ENCODE peak calls at places on chromosomes 3 and 15, in five cellular contexts. I, W, X, Z and T are unnamed samples.

GRCh38 chr3:108234387-108234957 is 12.2 kb upstream of the IFT57 start:
- DNase-seq in I (no peak), W (no peak), X (no peak), Z (no peak), T (no peak)

GRCh38 chr3:183185696-183186095 is 23.2 kb upstream of the LAMP3 start:
- DNase-seq in I (no peak), W (no peak), X (no peak), Z (no peak), T (peak; percentile 42)

GRCh38 chr15:40506964-40507571 is 36.3 kb downstream of the CHST14 start:
- DNase-seq in I (peak; percentile 76), W (peak; percentile 63), X (peak; percentile 78), Z (peak; percentile 90), T (peak; percentile 81)

GRCh38 chr15:58517682-58518525 is 86.1 kb downstream of the LIPC start:
- DNase-seq in I (no peak), W (no peak), X (no peak), Z (no peak), T (no peak)

GRCh38 chr15:65957451-65957850 is 88.2 kb downstream of the RAB11A start:
- DNase-seq in I (no peak), W (no peak), X (no peak), Z (no peak), T (no peak)

GRCh38 chr3:194134757-194135515 is 1.0 kb upstream of the HES1 start:
- DNase-seq in I (peak; percentile 93), W (peak; percentile 71), X (peak; percentile 95), Z (peak; percentile 97), T (peak; percentile 95)

GRCh38 chr3:123092243-123092642 is 25.4 kb downstream of the PDIA5 start:
- DNase-seq in I (no peak), W (no peak), X (no peak), Z (no peak), T (no peak)

GRCh38 chr3:59876533-59877062 is 826.8 kb upstream of the CFAP20DC start:
- DNase-seq in I (no peak), W (no peak), X (no peak), Z (no peak), T (no peak)

GRCh38 chr3:65854606-65855304 is 184.0 kb downstream of the MAGI1 start:
- DNase-seq in I (peak; percentile 66), W (no peak), X (no peak), Z (no peak), T (peak; percentile 47)

GRCh38 chr3:45929042-45929679 is 14.1 kb upstream of the CXCR6 start:
- DNase-seq in I (peak; percentile 47), W (peak; percentile 84), X (no peak), Z (no peak), T (no peak)

GRCh38 chr3:161859057-161859456 is 362.4 kb downstream of the OTOL1 start:
- DNase-seq in I (no peak), W (no peak), X (no peak), Z (no peak), T (no peak)

GRCh38 chr15:31814082-31814481 is 216.2 kb upstream of the CHRNA7 start:
- DNase-seq in I (no peak), W (no peak), X (no peak), Z (no peak), T (no peak)

GRCh38 chr3:193546129-193546528 is 8.6 kb downstream of the ATP13A4 start:
- DNase-seq in I (no peak), W (no peak), X (no peak), Z (no peak), T (no peak)

GRCh38 chr3:195171093-195171873 is 99.7 kb downstream of the XXYLT1 start:
- DNase-seq in I (no peak), W (no peak), X (no peak), Z (no peak), T (no peak)

GRCh38 chr15:92928351-92928750 is 28.2 kb downstream of the CHD2 start:
- DNase-seq in I (no peak), W (no peak), X (no peak), Z (no peak), T (no peak)

GRCh38 chr3:76107935-76108570 is 322.7 kb upstream of the ZNF717 start:
- DNase-seq in I (no peak), W (no peak), X (no peak), Z (no peak), T (peak; percentile 15)

GRCh38 chr3:170585937-170586310 is at the start of gene SLC7A14:
- DNase-seq in I (no peak), W (no peak), X (no peak), Z (peak; percentile 10), T (no peak)

GRCh38 chr3:38651153-38651789 is 1.8 kb upstream of the SCN5A start:
- DNase-seq in I (peak; percentile 74), W (peak; percentile 64), X (peak; percentile 69), Z (peak; percentile 70), T (peak; percentile 73)

GRCh38 chr15:79615754-79616153 is 183.6 kb downstream of the MINAR1 start:
- DNase-seq in I (no peak), W (no peak), X (no peak), Z (no peak), T (no peak)

GRCh38 chr15:74007820-74008371 is 13.4 kb downstream of the PML start:
- DNase-seq in I (no peak), W (no peak), X (no peak), Z (no peak), T (no peak)

GRCh38 chr15:74635228-74635627 is 19.6 kb downstream of the CLK3 start:
- DNase-seq in I (peak; percentile 77), W (peak; percentile 64), X (no peak), Z (peak; percentile 59), T (peak; percentile 74)

GRCh38 chr15:23857028-23857641 is 170.0 kb upstream of the NDN start:
- DNase-seq in I (peak; percentile 50), W (no peak), X (no peak), Z (no peak), T (peak; percentile 40)

GRCh38 chr15:25542648-25543047 is 103.8 kb upstream of the UBE3A start:
- DNase-seq in I (no peak), W (no peak), X (no peak), Z (no peak), T (no peak)

GRCh38 chr3:159150176-159150575 is 348.3 kb downstream of the MFSD1 start:
- DNase-seq in I (no peak), W (no peak), X (no peak), Z (no peak), T (no peak)

GRCh38 chr15:43204016-43204901 is 16.6 kb downstream of the EPB42 start:
- DNase-seq in I (no peak), W (no peak), X (peak; percentile 55), Z (no peak), T (peak; percentile 60)

GRCh38 chr3:76585794-76586392 is 454.0 kb upstream of the ROBO2 start:
- DNase-seq in I (no peak), W (no peak), X (no peak), Z (no peak), T (no peak)

GRCh38 chr15:31262901-31263671 is 63.5 kb upstream of the KLF13 start:
- DNase-seq in I (peak; percentile 57), W (peak; percentile 56), X (peak; percentile 40), Z (no peak), T (no peak)

DNA sequence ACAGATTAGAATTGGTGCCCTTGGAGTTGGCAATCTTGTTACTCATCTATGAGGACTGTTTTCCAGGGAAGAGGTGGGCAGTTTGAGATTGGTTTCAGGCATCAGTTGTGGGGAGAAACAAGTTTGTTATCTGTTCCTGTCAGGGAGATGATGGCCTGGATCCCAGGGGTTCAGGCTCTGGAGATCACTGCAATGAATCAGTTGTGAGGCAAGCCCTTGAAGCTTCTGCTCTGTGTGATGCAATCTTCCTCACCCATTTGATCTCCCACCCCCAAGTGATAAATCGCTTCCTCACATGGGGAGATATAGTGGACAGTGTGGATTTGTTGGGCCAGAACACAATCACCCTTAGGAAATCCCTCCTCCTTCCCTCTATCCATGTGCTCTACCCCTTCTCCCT is 276.6 kb upstream of the LRTM1 start:
- DNase-seq in I (no peak), W (no peak), X (no peak), Z (no peak), T (no peak)
- TF ChIP-seq POLR2A in I (no peak), W (no peak), X (no peak), Z (no peak), T (no peak)

GRCh38 chr3:111956449-111956848 is 22.4 kb upstream of the ABHD10 start:
- DNase-seq in I (no peak), W (no peak), X (no peak), Z (no peak), T (no peak)

GRCh38 chr3:111952086-111952485 is 26.7 kb upstream of the ABHD10 start:
- DNase-seq in I (no peak), W (no peak), X (no peak), Z (no peak), T (no peak)

GRCh38 chr3:111952866-111953450 is 25.9 kb upstream of the ABHD10 start:
- DNase-seq in I (no peak), W (no peak), X (no peak), Z (no peak), T (no peak)

GRCh38 chr3:111955876-111956275 is 22.9 kb upstream of the ABHD10 start:
- DNase-seq in I (no peak), W (no peak), X (no peak), Z (no peak), T (no peak)

GRCh38 chr3:111954228-111954990 is 24.4 kb upstream of the ABHD10 start:
- DNase-seq in I (no peak), W (no peak), X (no peak), Z (no peak), T (no peak)
- TF ChIP-seq POLR2A in I (no peak), W (no peak), X (no peak), Z (no peak), T (no peak)

GRCh38 chr3:124731760-124732159 is 1.5 kb downstream of the UMPS start:
- DNase-seq in I (no peak), W (no peak), X (no peak), Z (no peak), T (no peak)
- TF ChIP-seq POLR2A in I (no peak), W (no peak), X (no peak), Z (no peak), T (no peak)

GRCh38 chr3:126355777-126356372 is 1.3 kb downstream of the KLF15 start:
- DNase-seq in I (peak; percentile 88), W (peak; percentile 37), X (peak; percentile 94), Z (peak; percentile 95), T (peak; percentile 99)

GRCh38 chr3:126356373-126357298 is 572 bp downstream of the KLF15 start:
- DNase-seq in I (peak; percentile 20), W (no peak), X (peak; percentile 41), Z (peak; percentile 80), T (peak; percentile 66)

GRCh38 chr3:126358038-126358815 is 1.0 kb upstream of the KLF15 start:
- DNase-seq in I (no peak), W (no peak), X (no peak), Z (no peak), T (peak; percentile 50)

GRCh38 chr3:126358816-126359181 is 1.6 kb upstream of the KLF15 start:
- DNase-seq in I (no peak), W (no peak), X (no peak), Z (peak; percentile 9), T (no peak)

DNA sequence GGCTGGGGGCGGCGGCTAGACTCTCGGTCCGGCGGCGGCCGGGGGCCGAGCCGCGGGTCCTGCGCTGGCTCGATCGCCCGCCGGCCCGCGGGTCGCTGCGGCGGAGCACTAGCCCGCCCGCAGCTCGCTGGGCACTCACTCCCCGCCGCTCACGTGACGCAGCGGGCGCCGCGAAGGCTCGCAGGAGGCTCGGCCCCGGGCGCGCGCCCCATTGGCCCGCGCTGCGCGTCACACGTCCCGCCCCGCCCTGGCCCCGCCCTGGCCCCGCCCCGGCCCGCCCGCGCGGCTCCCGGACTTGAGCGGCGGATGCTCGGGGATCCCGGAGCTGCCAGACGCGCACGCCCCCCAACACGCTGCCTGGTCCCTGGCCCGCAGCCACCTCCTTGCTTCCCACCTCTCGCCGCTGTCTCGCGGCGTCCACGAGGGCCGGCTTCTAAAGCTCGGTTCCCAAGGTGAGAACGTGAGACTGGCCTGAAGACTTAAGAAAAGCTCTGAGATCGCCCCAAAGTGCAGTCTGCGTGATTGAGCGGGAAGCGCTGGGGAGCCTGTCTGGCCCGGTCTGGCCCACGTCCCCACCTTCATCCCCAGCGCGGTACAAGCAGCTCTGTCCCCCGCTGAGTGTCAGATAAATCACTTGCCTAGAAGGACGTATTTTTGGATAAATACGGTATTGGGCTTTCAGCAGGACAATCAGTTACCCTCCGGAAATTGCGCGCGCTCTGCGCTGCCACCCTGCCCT is at the start of gene KLF15:
- DNase-seq in I (peak; percentile 89), W (peak; percentile 93), X (peak; percentile 90), Z (peak; percentile 94), T (peak; percentile 92)
- TF ChIP-seq POLR2A in I (no peak), W (no peak), X (peak; percentile 36), Z (peak; percentile 85), T (peak; percentile 48)